ENCODE peak calls at places on chromosomes 3 and 15, in ten cellular contexts. One of them, this sample, is unnamed.

GRCh38 chr15:77817434-77817833 is 184.7 kb upstream of the LINGO1 start:
- DNase-seq in mammary epithelial cell: no peak
- DNase-seq in thoracic aorta: no peak
- DNase-seq in tibial artery: no peak
- DNase-seq in cardiac fibroblast: no peak
- DNase-seq in IMR-90: no peak
- DNase-seq in choroid plexus epithelial cell: no peak
- DNase-seq in fibroblast of lung: no peak
- DNase-seq in heart left ventricle: no peak
- DNase-seq in GM06990: no peak
- DNase-seq in this sample: no peak

GRCh38 chr3:138046955-138047354 is 37.0 kb downstream of the CLDN18 start:
- DNase-seq in IMR-90: no peak
- DNase-seq in fibroblast of lung: no peak
- DNase-seq in thoracic aorta: no peak
- DNase-seq in choroid plexus epithelial cell: no peak
- DNase-seq in cardiac fibroblast: no peak
- DNase-seq in tibial artery: no peak
- DNase-seq in GM06990: no peak
- DNase-seq in mammary epithelial cell: peak
- DNase-seq in heart left ventricle: no peak
- DNase-seq in this sample: no peak

GRCh38 chr3:11195201-11195600 is 40.9 kb downstream of the HRH1 start:
- DNase-seq in choroid plexus epithelial cell: no peak
- DNase-seq in GM06990: no peak
- DNase-seq in tibial artery: peak
- DNase-seq in IMR-90: no peak
- DNase-seq in mammary epithelial cell: peak
- DNase-seq in heart left ventricle: no peak
- DNase-seq in cardiac fibroblast: peak
- DNase-seq in fibroblast of lung: peak
- DNase-seq in thoracic aorta: no peak
- DNase-seq in this sample: peak

GRCh38 chr3:76063019-76063418 is 277.7 kb upstream of the ZNF717 start:
- DNase-seq in cardiac fibroblast: peak
- DNase-seq in GM06990: no peak
- DNase-seq in thoracic aorta: no peak
- DNase-seq in IMR-90: peak
- DNase-seq in choroid plexus epithelial cell: peak
- DNase-seq in tibial artery: no peak
- DNase-seq in fibroblast of lung: peak
- DNase-seq in mammary epithelial cell: peak
- DNase-seq in heart left ventricle: no peak
- DNase-seq in this sample: peak

GRCh38 chr3:24197809-24198208 is 252.7 kb downstream of the NR1D2 start:
- DNase-seq in GM06990: no peak
- DNase-seq in cardiac fibroblast: no peak
- DNase-seq in heart left ventricle: no peak
- DNase-seq in tibial artery: no peak
- DNase-seq in choroid plexus epithelial cell: no peak
- DNase-seq in mammary epithelial cell: no peak
- DNase-seq in thoracic aorta: no peak
- DNase-seq in IMR-90: no peak
- DNase-seq in fibroblast of lung: no peak
- DNase-seq in this sample: no peak

GRCh38 chr3:21912656-21913055 is 161.6 kb upstream of the ZNF385D start:
- DNase-seq in cardiac fibroblast: peak
- DNase-seq in mammary epithelial cell: no peak
- DNase-seq in choroid plexus epithelial cell: peak
- DNase-seq in IMR-90: peak
- DNase-seq in heart left ventricle: no peak
- DNase-seq in thoracic aorta: no peak
- DNase-seq in GM06990: no peak
- DNase-seq in tibial artery: no peak
- DNase-seq in fibroblast of lung: peak
- DNase-seq in this sample: peak

GRCh38 chr15:53808058-53808703 is 48.7 kb upstream of the WDR72 start:
- DNase-seq in cardiac fibroblast: peak
- DNase-seq in fibroblast of lung: peak
- DNase-seq in IMR-90: no peak
- DNase-seq in choroid plexus epithelial cell: peak
- DNase-seq in tibial artery: no peak
- DNase-seq in mammary epithelial cell: no peak
- DNase-seq in heart left ventricle: no peak
- DNase-seq in GM06990: no peak
- DNase-seq in thoracic aorta: no peak
- DNase-seq in this sample: peak

GRCh38 chr3:127150915-127151564 is 41.9 kb upstream of the PRR23E start:
- DNase-seq in choroid plexus epithelial cell: no peak
- DNase-seq in GM06990: no peak
- DNase-seq in thoracic aorta: no peak
- DNase-seq in IMR-90: no peak
- DNase-seq in mammary epithelial cell: no peak
- DNase-seq in cardiac fibroblast: no peak
- DNase-seq in heart left ventricle: no peak
- DNase-seq in fibroblast of lung: no peak
- DNase-seq in tibial artery: peak
- DNase-seq in this sample: no peak

GRCh38 chr15:88193415-88193814 is 63.1 kb downstream of the NTRK3 start:
- DNase-seq in mammary epithelial cell: no peak
- DNase-seq in choroid plexus epithelial cell: no peak
- DNase-seq in fibroblast of lung: no peak
- DNase-seq in IMR-90: no peak
- DNase-seq in tibial artery: no peak
- DNase-seq in cardiac fibroblast: no peak
- DNase-seq in thoracic aorta: no peak
- DNase-seq in heart left ventricle: no peak
- DNase-seq in GM06990: no peak
- DNase-seq in this sample: no peak
- TF ChIP-seq CTCF in mammary epithelial cell: no peak
- TF ChIP-seq CTCF in choroid plexus epithelial cell: no peak
- TF ChIP-seq CTCF in fibroblast of lung: no peak
- TF ChIP-seq CTCF in IMR-90: no peak
- TF ChIP-seq CTCF in tibial artery: peak
- TF ChIP-seq CTCF in cardiac fibroblast: no peak
- TF ChIP-seq CTCF in thoracic aorta: no peak
- TF ChIP-seq CTCF in heart left ventricle: no peak
- TF ChIP-seq CTCF in GM06990: peak
- TF ChIP-seq CTCF in this sample: no peak

GRCh38 chr3:124386006-124386405 is 344.2 kb upstream of the UMPS start:
- DNase-seq in IMR-90: no peak
- DNase-seq in choroid plexus epithelial cell: no peak
- DNase-seq in mammary epithelial cell: no peak
- DNase-seq in tibial artery: no peak
- DNase-seq in fibroblast of lung: no peak
- DNase-seq in thoracic aorta: no peak
- DNase-seq in cardiac fibroblast: no peak
- DNase-seq in heart left ventricle: no peak
- DNase-seq in GM06990: no peak
- DNase-seq in this sample: no peak

GRCh38 chr3:124383846-124384483 is 346.3 kb upstream of the UMPS start:
- DNase-seq in heart left ventricle: no peak
- DNase-seq in tibial artery: no peak
- DNase-seq in choroid plexus epithelial cell: no peak
- DNase-seq in GM06990: no peak
- DNase-seq in fibroblast of lung: no peak
- DNase-seq in cardiac fibroblast: no peak
- DNase-seq in thoracic aorta: no peak
- DNase-seq in mammary epithelial cell: no peak
- DNase-seq in IMR-90: no peak
- DNase-seq in this sample: no peak

GRCh38 chr3:124387008-124387407 is 343.2 kb upstream of the UMPS start:
- DNase-seq in IMR-90: no peak
- DNase-seq in tibial artery: no peak
- DNase-seq in cardiac fibroblast: no peak
- DNase-seq in heart left ventricle: no peak
- DNase-seq in thoracic aorta: no peak
- DNase-seq in GM06990: no peak
- DNase-seq in fibroblast of lung: no peak
- DNase-seq in choroid plexus epithelial cell: no peak
- DNase-seq in mammary epithelial cell: no peak
- DNase-seq in this sample: no peak

GRCh38 chr3:124383051-124383450 is 347.2 kb upstream of the UMPS start:
- DNase-seq in IMR-90: no peak
- DNase-seq in mammary epithelial cell: peak
- DNase-seq in thoracic aorta: no peak
- DNase-seq in choroid plexus epithelial cell: peak
- DNase-seq in tibial artery: no peak
- DNase-seq in cardiac fibroblast: no peak
- DNase-seq in GM06990: no peak
- DNase-seq in fibroblast of lung: no peak
- DNase-seq in heart left ventricle: no peak
- DNase-seq in this sample: no peak

GRCh38 chr3:124384527-124384926 is 345.7 kb upstream of the UMPS start:
- DNase-seq in GM06990: no peak
- DNase-seq in tibial artery: peak
- DNase-seq in heart left ventricle: peak
- DNase-seq in IMR-90: no peak
- DNase-seq in thoracic aorta: no peak
- DNase-seq in fibroblast of lung: no peak
- DNase-seq in choroid plexus epithelial cell: no peak
- DNase-seq in cardiac fibroblast: no peak
- DNase-seq in mammary epithelial cell: no peak
- DNase-seq in this sample: no peak
- H3K4me3 ChIP-seq in GM06990: no peak
- H3K4me3 ChIP-seq in tibial artery: peak
- H3K4me3 ChIP-seq in heart left ventricle: no peak
- H3K4me3 ChIP-seq in IMR-90: no peak
- H3K4me3 ChIP-seq in thoracic aorta: peak
- H3K4me3 ChIP-seq in fibroblast of lung: no peak
- H3K4me3 ChIP-seq in choroid plexus epithelial cell: no peak
- H3K4me3 ChIP-seq in cardiac fibroblast: no peak
- H3K4me3 ChIP-seq in mammary epithelial cell: no peak
- H3K4me3 ChIP-seq in this sample: no peak

GRCh38 chr15:99989095-99989494 is 255.9 kb upstream of the LYSMD4 start:
- DNase-seq in thoracic aorta: no peak
- DNase-seq in choroid plexus epithelial cell: no peak
- DNase-seq in mammary epithelial cell: no peak
- DNase-seq in fibroblast of lung: no peak
- DNase-seq in GM06990: no peak
- DNase-seq in tibial artery: peak
- DNase-seq in heart left ventricle: peak
- DNase-seq in cardiac fibroblast: no peak
- DNase-seq in IMR-90: no peak
- DNase-seq in this sample: no peak
- TF ChIP-seq CTCF in thoracic aorta: no peak
- TF ChIP-seq CTCF in choroid plexus epithelial cell: no peak
- TF ChIP-seq CTCF in mammary epithelial cell: no peak
- TF ChIP-seq CTCF in fibroblast of lung: no peak
- TF ChIP-seq CTCF in GM06990: no peak
- TF ChIP-seq CTCF in tibial artery: no peak
- TF ChIP-seq CTCF in heart left ventricle: no peak
- TF ChIP-seq CTCF in cardiac fibroblast: no peak
- TF ChIP-seq CTCF in IMR-90: no peak
- TF ChIP-seq CTCF in this sample: no peak

DNA sequence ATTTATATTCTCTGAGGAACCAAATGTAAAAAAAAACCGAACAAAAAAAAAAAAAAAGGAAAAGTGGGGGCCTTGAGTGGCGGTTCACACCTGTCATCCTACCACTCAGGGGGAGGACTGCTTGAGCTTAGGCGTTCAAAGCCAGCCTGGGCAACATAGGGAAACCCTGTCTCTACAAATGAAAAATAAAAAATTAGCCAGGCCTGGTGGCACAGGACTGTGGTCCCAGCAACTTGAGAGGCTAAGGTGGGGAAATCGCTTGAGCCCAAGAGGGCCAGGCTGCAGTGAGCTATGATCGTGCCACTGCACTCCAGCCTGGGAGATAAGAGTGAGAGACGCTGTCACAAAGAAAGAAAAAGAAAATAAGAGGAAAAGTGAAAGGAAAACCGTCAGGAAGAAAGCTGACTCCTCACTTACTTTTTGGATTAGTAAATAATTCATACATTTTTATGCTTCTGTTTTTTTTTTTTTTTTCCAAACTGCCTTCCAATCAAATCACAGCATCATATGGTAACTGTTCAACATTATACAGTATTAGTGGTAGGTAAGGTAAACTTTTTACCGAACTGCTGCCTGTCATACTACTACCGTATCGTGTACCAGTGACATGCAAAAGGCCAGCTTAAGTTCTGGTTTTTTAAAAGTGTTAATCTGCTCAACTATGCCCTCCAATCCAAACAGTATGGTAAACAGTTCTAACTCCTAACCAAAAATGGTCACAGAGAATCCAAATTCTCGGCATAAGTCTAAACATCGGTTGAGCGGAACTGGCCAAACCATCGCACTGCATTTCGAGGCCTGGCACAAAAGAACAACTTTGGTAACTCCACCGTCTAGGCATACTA is 1.2 kb downstream of the PHC3 start:
- DNase-seq in tibial artery: no peak
- DNase-seq in IMR-90: peak
- DNase-seq in GM06990: no peak
- DNase-seq in cardiac fibroblast: peak
- DNase-seq in choroid plexus epithelial cell: peak
- DNase-seq in mammary epithelial cell: peak
- DNase-seq in thoracic aorta: no peak
- DNase-seq in heart left ventricle: no peak
- DNase-seq in fibroblast of lung: peak
- DNase-seq in this sample: peak
- H3K4me3 ChIP-seq in tibial artery: peak
- H3K4me3 ChIP-seq in IMR-90: peak
- H3K4me3 ChIP-seq in GM06990: peak
- H3K4me3 ChIP-seq in cardiac fibroblast: peak
- H3K4me3 ChIP-seq in choroid plexus epithelial cell: peak
- H3K4me3 ChIP-seq in mammary epithelial cell: peak
- H3K4me3 ChIP-seq in thoracic aorta: peak
- H3K4me3 ChIP-seq in heart left ventricle: peak
- H3K4me3 ChIP-seq in fibroblast of lung: peak
- H3K4me3 ChIP-seq in this sample: peak

This sample was measured in astrocyte of the spinal cord.